ENCODE peak calls at places on chromosome 19, in six cellular contexts. One of them, this sample, is unnamed. For H3K27me3 and H3K4me1, the result is how much of the 10 kb centered on the place peaks cover.

GRCh38 chr19:5828661-5829566 is 10.6 kb downstream of the FUT6 start:
- DNase-seq in right atrium auricular region: no peak
- DNase-seq in cardiac muscle cell: peak
- DNase-seq in endothelial cell of umbilical vein: peak
- DNase-seq in endodermal cell: peak
- DNase-seq in hepatocyte: peak
- DNase-seq in this sample: peak

GRCh38 chr19:2478324-2478755 is 2.4 kb downstream of the GADD45B start:
- DNase-seq in right atrium auricular region: peak
- DNase-seq in cardiac muscle cell: peak
- DNase-seq in endothelial cell of umbilical vein: peak
- DNase-seq in endodermal cell: peak
- DNase-seq in hepatocyte: peak
- DNase-seq in this sample: peak

GRCh38 chr19:56821209-56821608 is 19.3 kb downstream of the PEG3 start:
- DNase-seq in right atrium auricular region: no peak
- DNase-seq in cardiac muscle cell: no peak
- DNase-seq in endothelial cell of umbilical vein: no peak
- DNase-seq in endodermal cell: no peak
- DNase-seq in hepatocyte: no peak
- DNase-seq in this sample: no peak

GRCh38 chr19:38032151-38032550 is 125.1 kb downstream of the SIPA1L3 start:
- DNase-seq in right atrium auricular region: no peak
- DNase-seq in cardiac muscle cell: peak
- DNase-seq in endothelial cell of umbilical vein: no peak
- DNase-seq in endodermal cell: no peak
- DNase-seq in hepatocyte: no peak
- DNase-seq in this sample: peak

GRCh38 chr19:52941941-52942370 is 18.7 kb upstream of the ZNF888 start:
- DNase-seq in right atrium auricular region: no peak
- DNase-seq in cardiac muscle cell: peak
- DNase-seq in endothelial cell of umbilical vein: peak
- DNase-seq in endodermal cell: peak
- DNase-seq in hepatocyte: peak
- DNase-seq in this sample: peak

GRCh38 chr19:1410789-1411188 is 3.4 kb downstream of the DAZAP1 start:
- DNase-seq in right atrium auricular region: no peak
- DNase-seq in cardiac muscle cell: no peak
- DNase-seq in endothelial cell of umbilical vein: no peak
- DNase-seq in endodermal cell: no peak
- DNase-seq in hepatocyte: no peak
- DNase-seq in this sample: no peak

GRCh38 chr19:6273701-6274601 is 5.8 kb downstream of the MLLT1 start:
- DNase-seq in right atrium auricular region: peak
- DNase-seq in cardiac muscle cell: peak
- DNase-seq in endothelial cell of umbilical vein: peak
- DNase-seq in endodermal cell: no peak
- DNase-seq in hepatocyte: peak
- DNase-seq in this sample: no peak

GRCh38 chr19:6062274-6062673 is 48.0 kb downstream of the RFX2 start:
- DNase-seq in right atrium auricular region: peak
- DNase-seq in cardiac muscle cell: peak
- DNase-seq in endothelial cell of umbilical vein: peak
- DNase-seq in endodermal cell: peak
- DNase-seq in hepatocyte: no peak
- DNase-seq in this sample: no peak

GRCh38 chr19:2552859-2553258 is 76.9 kb downstream of the GADD45B start:
- DNase-seq in right atrium auricular region: no peak
- DNase-seq in cardiac muscle cell: no peak
- DNase-seq in endothelial cell of umbilical vein: peak
- DNase-seq in endodermal cell: no peak
- DNase-seq in hepatocyte: no peak
- DNase-seq in this sample: peak

GRCh38 chr19:51742736-51743288 is 8.9 kb downstream of the FPR1 start:
- DNase-seq in right atrium auricular region: no peak
- DNase-seq in cardiac muscle cell: no peak
- DNase-seq in endothelial cell of umbilical vein: no peak
- DNase-seq in endodermal cell: no peak
- DNase-seq in hepatocyte: no peak
- DNase-seq in this sample: no peak

GRCh38 chr19:51689751-51690358 is 3.3 kb upstream of the SPACA6 start:
- DNase-seq in right atrium auricular region: no peak
- DNase-seq in cardiac muscle cell: peak
- DNase-seq in endothelial cell of umbilical vein: peak
- DNase-seq in endodermal cell: peak
- DNase-seq in hepatocyte: peak
- DNase-seq in this sample: peak

GRCh38 chr19:1794424-1795185 is 17.5 kb downstream of the ATP8B3 start:
- DNase-seq in right atrium auricular region: no peak
- DNase-seq in cardiac muscle cell: no peak
- DNase-seq in endothelial cell of umbilical vein: no peak
- DNase-seq in endodermal cell: peak
- DNase-seq in hepatocyte: no peak
- DNase-seq in this sample: peak

GRCh38 chr19:48283908-48284307 is 14.0 kb downstream of the ZNF114 start:
- DNase-seq in right atrium auricular region: no peak
- DNase-seq in cardiac muscle cell: peak
- DNase-seq in endothelial cell of umbilical vein: no peak
- DNase-seq in endodermal cell: no peak
- DNase-seq in hepatocyte: peak
- DNase-seq in this sample: peak

GRCh38 chr19:57560049-57560491 is 407 bp upstream of the ZNF550 start:
- DNase-seq in right atrium auricular region: no peak
- DNase-seq in cardiac muscle cell: peak
- DNase-seq in endothelial cell of umbilical vein: no peak
- DNase-seq in endodermal cell: no peak
- DNase-seq in hepatocyte: no peak
- DNase-seq in this sample: no peak

GRCh38 chr19:41554902-41555301 is 21.1 kb upstream of the CEACAM21 start:
- DNase-seq in right atrium auricular region: peak
- DNase-seq in cardiac muscle cell: no peak
- DNase-seq in endothelial cell of umbilical vein: peak
- DNase-seq in endodermal cell: no peak
- DNase-seq in hepatocyte: no peak
- DNase-seq in this sample: no peak

GRCh38 chr19:38024991-38025716 is 118.1 kb downstream of the SIPA1L3 start:
- DNase-seq in right atrium auricular region: no peak
- DNase-seq in cardiac muscle cell: no peak
- DNase-seq in endothelial cell of umbilical vein: no peak
- DNase-seq in endodermal cell: peak
- DNase-seq in hepatocyte: no peak
- DNase-seq in this sample: peak

GRCh38 chr19:6571167-6571566 is 19.8 kb downstream of the CD70 start:
- DNase-seq in right atrium auricular region: no peak
- DNase-seq in cardiac muscle cell: no peak
- DNase-seq in endothelial cell of umbilical vein: no peak
- DNase-seq in endodermal cell: no peak
- DNase-seq in hepatocyte: no peak
- DNase-seq in this sample: no peak

GRCh38 chr19:28170066-28170465 is 1042.9 kb downstream of the UQCRFS1 start:
- DNase-seq in right atrium auricular region: no peak
- DNase-seq in cardiac muscle cell: no peak
- DNase-seq in endothelial cell of umbilical vein: no peak
- DNase-seq in endodermal cell: peak
- DNase-seq in hepatocyte: no peak
- DNase-seq in this sample: no peak

GRCh38 chr19:34555447-34555846 is 73.9 kb downstream of the WTIP start:
- DNase-seq in right atrium auricular region: no peak
- DNase-seq in cardiac muscle cell: peak
- DNase-seq in endothelial cell of umbilical vein: peak
- DNase-seq in endodermal cell: peak
- DNase-seq in hepatocyte: no peak
- DNase-seq in this sample: peak

DNA sequence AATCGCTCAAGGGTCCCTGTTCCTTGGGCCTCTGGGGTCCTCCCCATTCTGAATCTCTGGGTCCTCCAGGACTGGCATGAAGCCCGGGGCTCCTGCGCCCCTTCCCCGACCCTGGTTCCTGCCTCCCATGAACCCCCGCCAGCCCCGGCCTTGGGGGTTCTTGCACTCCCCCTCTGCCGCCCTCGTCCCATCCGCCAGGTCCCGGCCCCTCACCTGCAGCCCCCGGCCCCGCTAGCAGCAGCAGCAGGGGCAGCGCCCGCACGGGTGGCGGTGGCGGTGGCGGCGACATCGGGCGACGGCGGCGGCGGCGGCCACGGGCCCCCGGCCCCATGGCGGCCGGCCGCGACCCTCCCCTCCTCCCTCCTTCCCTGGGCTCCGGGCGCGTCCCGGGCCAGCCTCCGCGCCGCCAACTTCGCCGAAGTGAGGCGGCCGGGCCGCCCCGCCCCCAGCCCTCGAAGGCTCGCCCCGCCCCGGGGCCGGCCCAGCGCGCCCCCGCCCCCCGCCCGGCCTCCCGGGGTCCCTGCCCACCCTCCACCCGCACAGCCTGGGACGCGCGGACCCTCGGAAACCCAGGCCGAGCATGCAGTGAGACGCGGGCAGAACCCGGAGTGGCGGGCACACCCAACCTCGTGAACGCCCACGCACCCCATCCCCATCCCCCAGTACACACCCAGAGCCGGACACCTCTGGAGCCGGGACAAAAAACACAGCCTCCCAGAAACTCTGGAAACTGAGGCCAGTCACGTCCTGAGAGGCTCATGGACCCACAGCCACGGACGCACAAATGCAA is at the start of gene NOTCH3:
- DNase-seq in right atrium auricular region: no peak
- DNase-seq in cardiac muscle cell: no peak
- DNase-seq in endothelial cell of umbilical vein: no peak
- DNase-seq in endodermal cell: peak
- DNase-seq in hepatocyte: peak
- DNase-seq in this sample: peak
- H3K27me3 ChIP-seq in right atrium auricular region: under half
- H3K27me3 ChIP-seq in cardiac muscle cell: under half
- H3K27me3 ChIP-seq in endothelial cell of umbilical vein: under half
- H3K27me3 ChIP-seq in endodermal cell: under half
- H3K27me3 ChIP-seq in hepatocyte: under half
- H3K27me3 ChIP-seq in this sample: under half

DNA sequence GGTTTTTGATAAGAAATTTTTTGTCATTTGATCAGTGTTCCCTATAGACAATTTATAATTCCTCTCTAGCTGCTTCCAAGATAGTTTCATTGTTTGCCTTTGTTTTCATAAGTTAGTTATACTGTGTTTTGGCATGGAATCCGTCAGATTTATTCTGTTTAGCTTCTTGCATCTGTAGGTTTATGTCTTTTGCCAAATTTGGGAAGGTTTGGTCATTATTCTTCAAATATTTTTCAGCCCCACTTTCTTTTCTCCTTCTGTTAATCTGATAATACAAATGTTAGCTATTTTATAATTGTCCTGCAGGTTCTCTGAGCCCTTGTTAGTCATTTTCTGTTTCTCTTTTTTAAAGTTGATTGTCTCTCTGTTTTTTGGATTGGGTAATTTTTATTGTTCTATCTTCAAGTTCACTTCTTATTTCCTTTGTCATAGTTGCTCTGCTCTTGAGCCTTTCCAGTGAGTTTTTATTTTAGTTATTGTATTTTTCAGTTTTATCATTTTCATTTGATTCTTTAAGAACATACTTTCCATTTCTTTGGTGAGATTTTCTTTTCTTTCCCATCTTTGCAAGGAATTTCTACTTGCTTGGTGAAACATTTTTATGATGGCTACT is 5.9 kb upstream of the FCGBP start:
- DNase-seq in right atrium auricular region: no peak
- DNase-seq in cardiac muscle cell: no peak
- DNase-seq in endothelial cell of umbilical vein: no peak
- DNase-seq in endodermal cell: no peak
- DNase-seq in hepatocyte: no peak
- DNase-seq in this sample: no peak
- H3K4me1 ChIP-seq in right atrium auricular region: under half
- H3K4me1 ChIP-seq in cardiac muscle cell: under half
- H3K4me1 ChIP-seq in endothelial cell of umbilical vein: under half
- H3K4me1 ChIP-seq in endodermal cell: under half
- H3K4me1 ChIP-seq in hepatocyte: under half
- H3K4me1 ChIP-seq in this sample: under half

DNA sequence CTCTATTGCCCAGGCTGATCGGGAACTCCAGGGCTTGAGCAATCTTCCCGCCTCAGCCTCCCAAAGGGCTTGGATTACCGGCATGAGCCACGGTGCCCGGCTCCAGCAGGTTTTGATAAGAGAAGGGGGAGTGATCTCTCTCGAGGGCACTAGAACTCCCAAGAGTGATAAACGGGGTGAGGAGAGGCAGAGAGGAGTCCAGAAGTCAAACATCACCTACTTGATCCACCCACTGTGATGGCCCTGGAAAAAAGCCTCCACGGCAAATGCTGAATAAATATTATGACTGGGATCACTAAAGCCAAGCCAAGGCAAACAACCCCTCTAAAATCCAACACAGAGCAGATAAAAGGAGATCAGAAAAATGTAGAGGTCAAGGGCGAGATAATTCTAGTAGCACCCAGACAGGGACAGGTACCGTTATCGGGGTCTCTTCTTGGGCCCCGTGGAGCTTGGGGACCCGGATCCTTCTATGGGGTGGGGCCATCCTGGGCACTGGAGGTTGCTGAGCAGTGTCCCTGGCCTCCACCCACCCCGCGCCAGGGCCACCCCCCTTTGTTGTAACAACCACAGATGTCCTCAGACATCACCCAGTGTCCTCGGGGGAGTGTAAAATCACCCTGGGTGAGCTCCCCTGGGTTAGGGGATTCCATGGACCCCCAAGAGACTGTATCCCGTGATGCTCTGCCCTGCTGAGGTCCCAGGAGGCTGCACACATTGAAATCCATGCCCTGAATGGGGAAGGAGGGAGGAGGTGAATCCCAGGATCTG is 3.7 kb upstream of the CREB3L3 start:
- DNase-seq in right atrium auricular region: no peak
- DNase-seq in cardiac muscle cell: peak
- DNase-seq in endothelial cell of umbilical vein: no peak
- DNase-seq in endodermal cell: no peak
- DNase-seq in hepatocyte: peak
- DNase-seq in this sample: no peak
- H3K27me3 ChIP-seq in right atrium auricular region: under half
- H3K27me3 ChIP-seq in cardiac muscle cell: under half
- H3K27me3 ChIP-seq in endothelial cell of umbilical vein: under half
- H3K27me3 ChIP-seq in endodermal cell: under half
- H3K27me3 ChIP-seq in hepatocyte: under half
- H3K27me3 ChIP-seq in this sample: under half

DNA sequence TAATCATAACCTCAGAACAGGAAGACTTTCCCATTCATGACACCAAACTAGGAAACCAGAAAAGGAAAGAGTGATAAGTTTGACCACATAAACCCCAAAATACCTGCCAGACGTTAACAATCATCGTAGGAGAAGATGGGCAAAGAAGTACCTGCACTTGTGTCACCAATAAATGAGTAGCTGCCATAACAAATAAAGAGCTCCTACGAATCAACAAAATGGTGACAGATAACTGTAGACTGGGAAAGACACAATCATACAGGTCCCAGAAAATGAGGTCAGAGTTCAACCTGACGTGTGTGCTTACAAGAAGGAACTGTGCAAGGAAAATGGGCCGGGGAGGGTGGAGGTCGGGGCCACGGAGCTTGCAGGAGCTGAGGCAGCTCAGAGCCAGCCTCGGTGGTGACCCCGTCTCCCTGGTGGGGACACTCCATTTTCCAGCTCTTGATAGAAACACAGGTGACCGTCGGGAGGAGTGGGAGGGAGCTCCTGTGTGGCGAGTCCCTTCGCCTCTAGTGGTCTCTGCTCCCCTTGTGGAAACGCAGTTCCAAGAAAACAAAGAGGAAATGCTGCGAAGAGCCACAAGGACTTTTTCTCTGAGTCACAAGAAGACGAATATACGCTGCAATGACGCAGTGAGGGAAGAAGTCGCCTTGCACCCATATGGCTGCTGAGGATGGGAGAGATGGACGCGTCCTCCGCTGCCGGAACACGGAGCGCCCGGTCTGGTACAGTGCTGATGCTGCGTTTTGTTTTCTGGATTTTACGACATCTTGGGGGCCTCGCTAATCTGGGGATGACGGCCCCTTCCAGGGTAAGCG is 9.5 kb downstream of the PIP5K1C start:
- DNase-seq in right atrium auricular region: no peak
- DNase-seq in cardiac muscle cell: no peak
- DNase-seq in endothelial cell of umbilical vein: no peak
- DNase-seq in endodermal cell: no peak
- DNase-seq in hepatocyte: no peak
- DNase-seq in this sample: no peak
- H3K4me1 ChIP-seq in right atrium auricular region: under half
- H3K4me1 ChIP-seq in cardiac muscle cell: under half
- H3K4me1 ChIP-seq in endothelial cell of umbilical vein: under half
- H3K4me1 ChIP-seq in endodermal cell: under half
- H3K4me1 ChIP-seq in hepatocyte: under half
- H3K4me1 ChIP-seq in this sample: under half